ENCODE peak calls at places on chromosomes 5 and 9, in ten cellular contexts. O is heart right ventricle; T is BJ; F is epithelial cell of esophagus; C is DMS79 treated with DMSO at 0.1 percent for 48 hours; Y is posterior vena cava; A is AG04450; W is GM12891; I is stimulated activated CD4-positive, alpha-beta T cell treated with anti-CD3 and anti-CD28 coated beads, TNF-alpha, amount 100 ng/mL, for 24 hours; P is HuH-7. H is an unnamed sample.

GRCh38 chr5:135343417-135343816 is 55.6 kb downstream of the MACROH2A1 start:
- DNase-seq in F (peak), Y (no peak), A (no peak), O (no peak), T (no peak), C (no peak), P (no peak), W (no peak), I (no peak), H (no peak)

GRCh38 chr5:54296386-54296785 is 14.0 kb downstream of the ARL15 start:
- DNase-seq in T (no peak), C (no peak), Y (no peak), W (no peak), I (no peak), F (no peak), A (no peak), O (no peak), P (no peak), H (no peak)

GRCh38 chr5:95966005-95966404 is 4.4 kb upstream of the ELL2 start:
- DNase-seq in P (peak), Y (no peak), C (no peak), O (no peak), T (no peak), A (no peak), F (no peak), I (no peak), W (no peak), H (no peak)

GRCh38 chr5:14871573-14872069 is at the start of gene ANKH:
- DNase-seq in Y (peak), F (peak), P (peak), C (peak), O (peak), A (peak), T (no peak), W (peak), I (peak), H (peak)

GRCh38 chr9:87212563-87213154 is 265.4 kb upstream of the GAS1 start:
- DNase-seq in Y (no peak), C (no peak), P (no peak), I (no peak), W (no peak), A (no peak), O (no peak), T (no peak), F (peak), H (no peak)

GRCh38 chr5:87113848-87114247 is 153.8 kb upstream of the RASA1 start:
- DNase-seq in T (peak), F (peak), P (no peak), O (no peak), I (no peak), A (peak), Y (no peak), W (no peak), C (no peak), H (no peak)

GRCh38 chr9:5438301-5439162 is 807 bp upstream of the PLGRKT start:
- DNase-seq in Y (peak), W (no peak), I (peak), A (no peak), C (no peak), O (no peak), T (no peak), P (no peak), F (peak), H (no peak)

GRCh38 chr5:72281430-72281763 is 38.6 kb downstream of the MRPS27 start:
- DNase-seq in P (no peak), W (no peak), O (no peak), C (no peak), A (no peak), T (no peak), I (no peak), Y (no peak), F (no peak), H (no peak)

GRCh38 chr9:15133488-15133887 is 173.5 kb downstream of the TTC39B start:
- DNase-seq in P (no peak), F (no peak), Y (no peak), C (no peak), W (no peak), I (no peak), A (no peak), T (no peak), O (no peak), H (no peak)

GRCh38 chr9:96852676-96853075 is 1.6 kb downstream of the ZNF782 start:
- DNase-seq in Y (no peak), O (no peak), C (no peak), W (no peak), I (no peak), P (no peak), F (peak), A (no peak), T (no peak), H (no peak)

GRCh38 chr9:127971357-127972315 is 9.2 kb downstream of the EEIG1 start:
- DNase-seq in A (no peak), C (no peak), W (no peak), Y (no peak), F (no peak), O (peak), P (no peak), T (no peak), I (no peak), H (no peak)

GRCh38 chr5:151298063-151298462 is 5.5 kb downstream of the SLC36A3 start:
- DNase-seq in O (peak), A (no peak), I (no peak), Y (no peak), T (peak), W (peak), P (no peak), C (no peak), F (peak), H (no peak)

GRCh38 chr9:4305065-4305481 is 5.2 kb upstream of the GLIS3 start:
- DNase-seq in F (no peak), T (no peak), O (no peak), I (no peak), W (no peak), Y (no peak), P (peak), A (no peak), C (no peak), H (no peak)

GRCh38 chr5:42064821-42065220 is 139.7 kb downstream of the FBXO4 start:
- DNase-seq in W (no peak), O (no peak), Y (no peak), C (no peak), I (no peak), F (peak), A (no peak), P (no peak), T (no peak), H (no peak)

GRCh38 chr9:130720762-130721161 is 27.2 kb downstream of the EXOSC2 start:
- DNase-seq in T (no peak), I (no peak), O (no peak), A (no peak), C (no peak), W (no peak), F (no peak), P (no peak), Y (no peak), H (no peak)

GRCh38 chr5:61587120-61587519 is 255.1 kb downstream of the ZSWIM6 start:
- DNase-seq in A (no peak), C (no peak), W (no peak), F (peak), I (no peak), Y (no peak), T (no peak), P (no peak), O (no peak), H (no peak)

GRCh38 chr5:168895295-168896019 is 316.3 kb upstream of the PANK3 start:
- DNase-seq in F (no peak), C (no peak), Y (no peak), T (no peak), O (no peak), P (no peak), I (no peak), A (no peak), W (no peak), H (no peak)

GRCh38 chr9:135960328-135961276 is 571 bp downstream of the UBAC1 start:
- DNase-seq in I (no peak), P (peak), C (no peak), O (no peak), W (no peak), Y (peak), F (no peak), T (no peak), A (no peak), H (no peak)

GRCh38 chr5:66807743-66808142 is 211.6 kb downstream of the MAST4 start:
- DNase-seq in T (no peak), O (no peak), C (no peak), Y (no peak), W (no peak), I (no peak), A (peak), F (peak), P (peak), H (no peak)

GRCh38 chr5:96320797-96321196 is 112.3 kb downstream of the PCSK1 start:
- DNase-seq in C (no peak), T (no peak), Y (no peak), I (no peak), W (no peak), O (no peak), A (no peak), P (no peak), F (peak), H (no peak)

GRCh38 chr5:80871541-80871961 is 88.6 kb upstream of the RASGRF2 start:
- DNase-seq in P (no peak), W (no peak), C (no peak), O (no peak), I (peak), A (peak), Y (no peak), F (peak), T (no peak), H (no peak)

GRCh38 chr5:77631166-77631582 is 7.3 kb downstream of the OTP start:
- DNase-seq in T (no peak), W (no peak), F (no peak), A (no peak), Y (no peak), O (no peak), I (no peak), C (no peak), P (no peak), H (peak)

GRCh38 chr9:37953775-37954437 is 50.0 kb upstream of the SLC25A51 start:
- DNase-seq in C (no peak), I (peak), T (peak), Y (peak), P (no peak), W (peak), O (peak), F (peak), A (peak), H (peak)

GRCh38 chr5:81906086-81906485 is 65.7 kb upstream of the ATG10 start:
- DNase-seq in F (no peak), P (no peak), I (no peak), Y (no peak), T (no peak), C (no peak), W (no peak), O (peak), A (no peak), H (no peak)

GRCh38 chr9:114366334-114367128 is 21.3 kb downstream of the AKNA start:
- DNase-seq in W (no peak), F (peak), I (no peak), O (no peak), P (peak), C (peak), A (peak), Y (peak), T (peak), H (no peak)

GRCh38 chr5:5145651-5146529 is 5.8 kb downstream of the ADAMTS16 start:
- DNase-seq in Y (no peak), C (no peak), A (no peak), O (no peak), T (peak), F (no peak), I (no peak), W (no peak), P (no peak), H (no peak)